ENCODE peak calls at places on chromosomes 12 and 14, in six cellular contexts. One of them, this sample, is unnamed.

GRCh38 chr12:95142752-95143151 is 69.3 kb upstream of the NR2C1 start:
- DNase-seq in T-helper 2 cell: no peak
- DNase-seq in Calu3: no peak
- DNase-seq in NCI-H187: no peak
- DNase-seq in RPMI7951: no peak
- DNase-seq in stimulated activated CD8-positive, alpha-beta memory T cell treated with anti-CD3 and anti-CD28 coated beads, Interleukin-4, amount 100 ng/mL, for 4 hours: no peak
- DNase-seq in this sample: no peak

GRCh38 chr12:75809745-75810144 is 221.8 kb downstream of the PHLDA1 start:
- DNase-seq in NCI-H187: no peak
- DNase-seq in stimulated activated CD8-positive, alpha-beta memory T cell treated with anti-CD3 and anti-CD28 coated beads, Interleukin-4, amount 100 ng/mL, for 4 hours: no peak
- DNase-seq in T-helper 2 cell: no peak
- DNase-seq in RPMI7951: no peak
- DNase-seq in Calu3: no peak
- DNase-seq in this sample: no peak

GRCh38 chr12:6426882-6427671 is 17.7 kb upstream of the CD27 start:
- DNase-seq in RPMI7951: no peak
- DNase-seq in NCI-H187: no peak
- DNase-seq in stimulated activated CD8-positive, alpha-beta memory T cell treated with anti-CD3 and anti-CD28 coated beads, Interleukin-4, amount 100 ng/mL, for 4 hours: peak
- DNase-seq in Calu3: no peak
- DNase-seq in T-helper 2 cell: peak
- DNase-seq in this sample: no peak

GRCh38 chr12:6700646-6701051 is at the start of gene PIANP:
- DNase-seq in RPMI7951: peak
- DNase-seq in Calu3: peak
- DNase-seq in NCI-H187: no peak
- DNase-seq in T-helper 2 cell: peak
- DNase-seq in stimulated activated CD8-positive, alpha-beta memory T cell treated with anti-CD3 and anti-CD28 coated beads, Interleukin-4, amount 100 ng/mL, for 4 hours: no peak
- DNase-seq in this sample: peak

GRCh38 chr14:91058017-91058675 is 2.3 kb downstream of the RPS6KA5 start:
- DNase-seq in stimulated activated CD8-positive, alpha-beta memory T cell treated with anti-CD3 and anti-CD28 coated beads, Interleukin-4, amount 100 ng/mL, for 4 hours: no peak
- DNase-seq in T-helper 2 cell: no peak
- DNase-seq in Calu3: no peak
- DNase-seq in RPMI7951: peak
- DNase-seq in NCI-H187: no peak
- DNase-seq in this sample: no peak

GRCh38 chr14:69464829-69465228 is 19.7 kb upstream of the PLEKHD1 start:
- DNase-seq in T-helper 2 cell: no peak
- DNase-seq in Calu3: peak
- DNase-seq in RPMI7951: peak
- DNase-seq in NCI-H187: no peak
- DNase-seq in stimulated activated CD8-positive, alpha-beta memory T cell treated with anti-CD3 and anti-CD28 coated beads, Interleukin-4, amount 100 ng/mL, for 4 hours: no peak
- DNase-seq in this sample: no peak

GRCh38 chr14:91237219-91237618 is 7.3 kb downstream of the GPR68 start:
- DNase-seq in stimulated activated CD8-positive, alpha-beta memory T cell treated with anti-CD3 and anti-CD28 coated beads, Interleukin-4, amount 100 ng/mL, for 4 hours: no peak
- DNase-seq in RPMI7951: peak
- DNase-seq in Calu3: no peak
- DNase-seq in NCI-H187: no peak
- DNase-seq in T-helper 2 cell: no peak
- DNase-seq in this sample: no peak

GRCh38 chr12:21526721-21527345 is 737 bp downstream of the SPX start:
- DNase-seq in stimulated activated CD8-positive, alpha-beta memory T cell treated with anti-CD3 and anti-CD28 coated beads, Interleukin-4, amount 100 ng/mL, for 4 hours: no peak
- DNase-seq in Calu3: no peak
- DNase-seq in NCI-H187: no peak
- DNase-seq in T-helper 2 cell: no peak
- DNase-seq in RPMI7951: no peak
- DNase-seq in this sample: no peak

GRCh38 chr12:25186038-25186787 is 8.7 kb downstream of the DNAI7 start:
- DNase-seq in stimulated activated CD8-positive, alpha-beta memory T cell treated with anti-CD3 and anti-CD28 coated beads, Interleukin-4, amount 100 ng/mL, for 4 hours: no peak
- DNase-seq in RPMI7951: no peak
- DNase-seq in T-helper 2 cell: no peak
- DNase-seq in NCI-H187: no peak
- DNase-seq in Calu3: no peak
- DNase-seq in this sample: no peak

GRCh38 chr14:83172363-83172762 is 1638.7 kb upstream of the SEL1L start:
- DNase-seq in RPMI7951: peak
- DNase-seq in Calu3: no peak
- DNase-seq in NCI-H187: no peak
- DNase-seq in T-helper 2 cell: no peak
- DNase-seq in stimulated activated CD8-positive, alpha-beta memory T cell treated with anti-CD3 and anti-CD28 coated beads, Interleukin-4, amount 100 ng/mL, for 4 hours: no peak
- DNase-seq in this sample: no peak

GRCh38 chr12:123064885-123065619 is 84.6 kb downstream of the ARL6IP4 start:
- DNase-seq in T-helper 2 cell: no peak
- DNase-seq in RPMI7951: no peak
- DNase-seq in NCI-H187: peak
- DNase-seq in stimulated activated CD8-positive, alpha-beta memory T cell treated with anti-CD3 and anti-CD28 coated beads, Interleukin-4, amount 100 ng/mL, for 4 hours: no peak
- DNase-seq in Calu3: no peak
- DNase-seq in this sample: peak

GRCh38 chr14:94357166-94357565 is 31.2 kb downstream of the SERPINA1 start:
- DNase-seq in stimulated activated CD8-positive, alpha-beta memory T cell treated with anti-CD3 and anti-CD28 coated beads, Interleukin-4, amount 100 ng/mL, for 4 hours: no peak
- DNase-seq in T-helper 2 cell: no peak
- DNase-seq in Calu3: no peak
- DNase-seq in RPMI7951: no peak
- DNase-seq in NCI-H187: no peak
- DNase-seq in this sample: no peak

GRCh38 chr14:67477926-67478915 is 10.3 kb downstream of the TMEM229B start:
- DNase-seq in T-helper 2 cell: no peak
- DNase-seq in Calu3: no peak
- DNase-seq in stimulated activated CD8-positive, alpha-beta memory T cell treated with anti-CD3 and anti-CD28 coated beads, Interleukin-4, amount 100 ng/mL, for 4 hours: no peak
- DNase-seq in RPMI7951: no peak
- DNase-seq in NCI-H187: peak
- DNase-seq in this sample: no peak

GRCh38 chr12:91422107-91422506 is 239.5 kb upstream of the DCN start:
- DNase-seq in T-helper 2 cell: no peak
- DNase-seq in Calu3: no peak
- DNase-seq in stimulated activated CD8-positive, alpha-beta memory T cell treated with anti-CD3 and anti-CD28 coated beads, Interleukin-4, amount 100 ng/mL, for 4 hours: no peak
- DNase-seq in NCI-H187: no peak
- DNase-seq in RPMI7951: no peak
- DNase-seq in this sample: no peak

GRCh38 chr12:95200128-95200973 is 16.9 kb downstream of the FGD6 start:
- DNase-seq in NCI-H187: no peak
- DNase-seq in stimulated activated CD8-positive, alpha-beta memory T cell treated with anti-CD3 and anti-CD28 coated beads, Interleukin-4, amount 100 ng/mL, for 4 hours: no peak
- DNase-seq in RPMI7951: no peak
- DNase-seq in Calu3: no peak
- DNase-seq in T-helper 2 cell: no peak
- DNase-seq in this sample: no peak

GRCh38 chr14:51869426-51870113 is 9.2 kb downstream of the GNG2 start:
- DNase-seq in stimulated activated CD8-positive, alpha-beta memory T cell treated with anti-CD3 and anti-CD28 coated beads, Interleukin-4, amount 100 ng/mL, for 4 hours: no peak
- DNase-seq in T-helper 2 cell: peak
- DNase-seq in NCI-H187: no peak
- DNase-seq in Calu3: no peak
- DNase-seq in RPMI7951: peak
- DNase-seq in this sample: no peak

GRCh38 chr12:120649442-120650248 is 9.2 kb downstream of the CABP1 start:
- DNase-seq in stimulated activated CD8-positive, alpha-beta memory T cell treated with anti-CD3 and anti-CD28 coated beads, Interleukin-4, amount 100 ng/mL, for 4 hours: no peak
- DNase-seq in Calu3: no peak
- DNase-seq in RPMI7951: peak
- DNase-seq in NCI-H187: no peak
- DNase-seq in T-helper 2 cell: no peak
- DNase-seq in this sample: no peak

GRCh38 chr14:33685698-33686097 is 265.2 kb downstream of the EGLN3 start:
- DNase-seq in stimulated activated CD8-positive, alpha-beta memory T cell treated with anti-CD3 and anti-CD28 coated beads, Interleukin-4, amount 100 ng/mL, for 4 hours: no peak
- DNase-seq in T-helper 2 cell: no peak
- DNase-seq in RPMI7951: no peak
- DNase-seq in Calu3: no peak
- DNase-seq in NCI-H187: no peak
- DNase-seq in this sample: no peak

GRCh38 chr12:117501066-117501465 is 139.6 kb upstream of the NOS1 start:
- DNase-seq in stimulated activated CD8-positive, alpha-beta memory T cell treated with anti-CD3 and anti-CD28 coated beads, Interleukin-4, amount 100 ng/mL, for 4 hours: no peak
- DNase-seq in T-helper 2 cell: no peak
- DNase-seq in NCI-H187: no peak
- DNase-seq in Calu3: no peak
- DNase-seq in RPMI7951: no peak
- DNase-seq in this sample: no peak

GRCh38 chr12:113109872-113110623 is 25.5 kb downstream of the RASAL1 start:
- DNase-seq in Calu3: no peak
- DNase-seq in RPMI7951: no peak
- DNase-seq in NCI-H187: no peak
- DNase-seq in T-helper 2 cell: no peak
- DNase-seq in stimulated activated CD8-positive, alpha-beta memory T cell treated with anti-CD3 and anti-CD28 coated beads, Interleukin-4, amount 100 ng/mL, for 4 hours: no peak
- DNase-seq in this sample: no peak

GRCh38 chr12:111467092-111467861 is 61.6 kb downstream of the SH2B3 start:
- DNase-seq in stimulated activated CD8-positive, alpha-beta memory T cell treated with anti-CD3 and anti-CD28 coated beads, Interleukin-4, amount 100 ng/mL, for 4 hours: no peak
- DNase-seq in NCI-H187: no peak
- DNase-seq in Calu3: no peak
- DNase-seq in T-helper 2 cell: no peak
- DNase-seq in RPMI7951: no peak
- DNase-seq in this sample: no peak

GRCh38 chr14:92035890-92036289 is 4.0 kb downstream of the TRIP11 start:
- DNase-seq in stimulated activated CD8-positive, alpha-beta memory T cell treated with anti-CD3 and anti-CD28 coated beads, Interleukin-4, amount 100 ng/mL, for 4 hours: no peak
- DNase-seq in T-helper 2 cell: no peak
- DNase-seq in Calu3: no peak
- DNase-seq in RPMI7951: no peak
- DNase-seq in NCI-H187: no peak
- DNase-seq in this sample: no peak

GRCh38 chr14:92990456-92991430 is 67.8 kb downstream of the CHGA start:
- DNase-seq in stimulated activated CD8-positive, alpha-beta memory T cell treated with anti-CD3 and anti-CD28 coated beads, Interleukin-4, amount 100 ng/mL, for 4 hours: no peak
- DNase-seq in T-helper 2 cell: no peak
- DNase-seq in RPMI7951: no peak
- DNase-seq in NCI-H187: no peak
- DNase-seq in Calu3: no peak
- DNase-seq in this sample: no peak

GRCh38 chr12:124392991-124393790 is 98.3 kb downstream of the RFLNA start:
- DNase-seq in stimulated activated CD8-positive, alpha-beta memory T cell treated with anti-CD3 and anti-CD28 coated beads, Interleukin-4, amount 100 ng/mL, for 4 hours: no peak
- DNase-seq in T-helper 2 cell: no peak
- DNase-seq in NCI-H187: no peak
- DNase-seq in Calu3: peak
- DNase-seq in RPMI7951: peak
- DNase-seq in this sample: no peak

GRCh38 chr12:108611884-108612415 is 14.1 kb upstream of the TMEM119 start:
- DNase-seq in NCI-H187: no peak
- DNase-seq in stimulated activated CD8-positive, alpha-beta memory T cell treated with anti-CD3 and anti-CD28 coated beads, Interleukin-4, amount 100 ng/mL, for 4 hours: peak
- DNase-seq in Calu3: peak
- DNase-seq in RPMI7951: peak
- DNase-seq in T-helper 2 cell: peak
- DNase-seq in this sample: no peak

GRCh38 chr14:69274321-69274720 is 14.4 kb downstream of the GALNT16 start:
- DNase-seq in NCI-H187: no peak
- DNase-seq in Calu3: no peak
- DNase-seq in T-helper 2 cell: no peak
- DNase-seq in RPMI7951: no peak
- DNase-seq in stimulated activated CD8-positive, alpha-beta memory T cell treated with anti-CD3 and anti-CD28 coated beads, Interleukin-4, amount 100 ng/mL, for 4 hours: no peak
- DNase-seq in this sample: no peak

GRCh38 chr12:46027172-46027571 is 36.8 kb upstream of the SCAF11 start:
- DNase-seq in T-helper 2 cell: no peak
- DNase-seq in RPMI7951: no peak
- DNase-seq in Calu3: no peak
- DNase-seq in stimulated activated CD8-positive, alpha-beta memory T cell treated with anti-CD3 and anti-CD28 coated beads, Interleukin-4, amount 100 ng/mL, for 4 hours: no peak
- DNase-seq in NCI-H187: no peak
- DNase-seq in this sample: no peak

GRCh38 chr12:101474248-101474647 is 888 bp upstream of the SPIC start:
- DNase-seq in RPMI7951: no peak
- DNase-seq in NCI-H187: no peak
- DNase-seq in T-helper 2 cell: no peak
- DNase-seq in stimulated activated CD8-positive, alpha-beta memory T cell treated with anti-CD3 and anti-CD28 coated beads, Interleukin-4, amount 100 ng/mL, for 4 hours: no peak
- DNase-seq in Calu3: no peak
- DNase-seq in this sample: no peak

GRCh38 chr12:60123443-60124000 is 527.7 kb downstream of the SLC16A7 start:
- DNase-seq in T-helper 2 cell: no peak
- DNase-seq in NCI-H187: no peak
- DNase-seq in stimulated activated CD8-positive, alpha-beta memory T cell treated with anti-CD3 and anti-CD28 coated beads, Interleukin-4, amount 100 ng/mL, for 4 hours: no peak
- DNase-seq in Calu3: no peak
- DNase-seq in RPMI7951: no peak
- DNase-seq in this sample: no peak

GRCh38 chr12:123576611-123577010 is 7.7 kb upstream of the TMED2 start:
- DNase-seq in Calu3: no peak
- DNase-seq in T-helper 2 cell: no peak
- DNase-seq in stimulated activated CD8-positive, alpha-beta memory T cell treated with anti-CD3 and anti-CD28 coated beads, Interleukin-4, amount 100 ng/mL, for 4 hours: no peak
- DNase-seq in NCI-H187: no peak
- DNase-seq in RPMI7951: no peak
- DNase-seq in this sample: no peak

GRCh38 chr14:105399441-105399775 is 1.1 kb downstream of the TEX22 start:
- DNase-seq in T-helper 2 cell: no peak
- DNase-seq in NCI-H187: no peak
- DNase-seq in stimulated activated CD8-positive, alpha-beta memory T cell treated with anti-CD3 and anti-CD28 coated beads, Interleukin-4, amount 100 ng/mL, for 4 hours: no peak
- DNase-seq in RPMI7951: no peak
- DNase-seq in Calu3: no peak
- DNase-seq in this sample: no peak

GRCh38 chr12:114655934-114656697 is 27.9 kb downstream of the TBX3 start:
- DNase-seq in stimulated activated CD8-positive, alpha-beta memory T cell treated with anti-CD3 and anti-CD28 coated beads, Interleukin-4, amount 100 ng/mL, for 4 hours: no peak
- DNase-seq in T-helper 2 cell: no peak
- DNase-seq in NCI-H187: no peak
- DNase-seq in Calu3: no peak
- DNase-seq in RPMI7951: no peak
- DNase-seq in this sample: no peak

GRCh38 chr14:64718762-64719161 is 14.5 kb downstream of the PLEKHG3 start:
- DNase-seq in T-helper 2 cell: no peak
- DNase-seq in RPMI7951: no peak
- DNase-seq in stimulated activated CD8-positive, alpha-beta memory T cell treated with anti-CD3 and anti-CD28 coated beads, Interleukin-4, amount 100 ng/mL, for 4 hours: no peak
- DNase-seq in NCI-H187: no peak
- DNase-seq in Calu3: no peak
- DNase-seq in this sample: no peak

GRCh38 chr14:70254476-70254961 is 65.8 kb upstream of the SLC8A3 start:
- DNase-seq in NCI-H187: peak
- DNase-seq in Calu3: peak
- DNase-seq in RPMI7951: peak
- DNase-seq in stimulated activated CD8-positive, alpha-beta memory T cell treated with anti-CD3 and anti-CD28 coated beads, Interleukin-4, amount 100 ng/mL, for 4 hours: no peak
- DNase-seq in T-helper 2 cell: no peak
- DNase-seq in this sample: no peak

This sample was measured in cerebellar nuclear complex.